ENCODE peak calls at places on chromosomes 6 and 20, in six cellular contexts. C is HepG2, H is SK-N-SH, L is HCT116, S is K562, Y is GM12878. D is an unnamed sample.

GRCh38 chr6:33895988-33896387 is 92.2 kb upstream of the MLN start:
- DNase-seq in L (no peak), Y (no peak), H (no peak), C (no peak), S (no peak), D (no peak)

GRCh38 chr20:56422131-56422823 is 10.2 kb downstream of the CASS4 start:
- DNase-seq in H (no peak), S (peak), Y (no peak), L (peak), C (peak), D (no peak)

GRCh38 chr6:34572585-34572984 is 16.5 kb upstream of the SPDEF start:
- DNase-seq in C (no peak), S (no peak), Y (no peak), L (no peak), H (peak), D (no peak)

GRCh38 chr6:122798099-122798641 is 9.1 kb downstream of the SMPDL3A start:
- DNase-seq in S (no peak), Y (no peak), C (peak), H (no peak), L (peak), D (no peak)

GRCh38 chr6:6005467-6006427 is 978 bp downstream of the NRN1 start:
- DNase-seq in C (no peak), Y (no peak), S (no peak), H (peak), L (no peak), D (no peak)

GRCh38 chr6:2958331-2958711 is 13.0 kb downstream of the SERPINB6 start:
- DNase-seq in H (no peak), S (no peak), C (no peak), Y (no peak), L (no peak), D (no peak)

GRCh38 chr6:46648869-46649488 is 3.6 kb downstream of the CYP39A1 start:
- DNase-seq in H (no peak), Y (no peak), S (no peak), L (peak), C (peak), D (no peak)

GRCh38 chr6:72974276-72974675 is 251.0 kb downstream of the KHDC1L start:
- DNase-seq in L (no peak), S (no peak), H (no peak), Y (no peak), C (no peak), D (no peak)

GRCh38 chr20:34185766-34186620 is 55.2 kb upstream of the ASIP start:
- DNase-seq in S (no peak), C (no peak), Y (no peak), H (peak), L (no peak), D (no peak)

GRCh38 chr20:20791664-20792568 is 79.5 kb upstream of the RALGAPA2 start:
- DNase-seq in L (no peak), S (no peak), Y (no peak), C (no peak), H (no peak), D (no peak)

GRCh38 chr6:83215131-83216047 is 22.2 kb downstream of the RWDD2A start:
- DNase-seq in Y (peak), L (peak), C (peak), H (peak), S (peak), D (no peak)

GRCh38 chr6:148565931-148566663 is 180.7 kb upstream of the UST start:
- DNase-seq in L (peak), H (no peak), Y (no peak), C (no peak), S (no peak), D (no peak)

GRCh38 chr20:1390552-1391403 is 2.1 kb downstream of the FKBP1A start:
- DNase-seq in C (no peak), L (no peak), Y (no peak), H (no peak), S (no peak), D (no peak)

GRCh38 chr6:110944681-110945151 is 13.8 kb upstream of the GTF3C6 start:
- DNase-seq in S (peak), L (peak), C (peak), H (no peak), Y (peak), D (no peak)

GRCh38 chr6:4906293-4906941 is 97.4 kb downstream of the RPP40 start:
- DNase-seq in Y (no peak), C (no peak), L (no peak), S (no peak), H (no peak), D (no peak)

GRCh38 chr6:33905081-33905609 is 101.3 kb upstream of the MLN start:
- DNase-seq in Y (peak), L (no peak), S (peak), C (no peak), H (no peak), D (no peak)

GRCh38 chr6:79737172-79737571 is 106.0 kb downstream of the SH3BGRL2 start:
- DNase-seq in C (no peak), Y (no peak), S (no peak), L (no peak), H (peak), D (no peak)

GRCh38 chr6:3259491-3259958 is 778 bp downstream of the PSMG4 start:
- DNase-seq in L (no peak), Y (no peak), C (peak), H (peak), S (no peak), D (peak)

GRCh38 chr6:1758076-1758679 is 148.5 kb downstream of the FOXC1 start:
- DNase-seq in Y (no peak), S (no peak), C (no peak), H (no peak), L (no peak), D (no peak)

GRCh38 chr6:46293641-46294316 is 123.0 kb upstream of the ENPP5 start:
- DNase-seq in L (no peak), C (no peak), Y (peak), H (no peak), S (no peak), D (no peak)

GRCh38 chr6:137699036-137699683 is 167.9 kb upstream of the TNFAIP3 start:
- DNase-seq in S (no peak), Y (no peak), L (no peak), C (no peak), H (no peak), D (no peak)

GRCh38 chr6:56758553-56758952 is 115.9 kb upstream of the DST start:
- DNase-seq in Y (no peak), C (no peak), S (no peak), L (no peak), H (no peak), D (no peak)

GRCh38 chr6:119890470-119890869 is 540.9 kb upstream of the MAN1A1 start:
- DNase-seq in C (no peak), S (no peak), Y (no peak), H (no peak), L (no peak), D (no peak)

GRCh38 chr20:48689874-48690571 is 137.8 kb downstream of the PREX1 start:
- DNase-seq in L (no peak), C (no peak), H (no peak), Y (no peak), S (no peak), D (no peak)

GRCh38 chr6:92428443-92428842 is 990.9 kb downstream of the EPHA7 start:
- DNase-seq in C (no peak), Y (no peak), S (no peak), L (no peak), H (no peak), D (no peak)

GRCh38 chr20:46200582-46201570 is 82.8 kb downstream of the CD40 start:
- DNase-seq in H (no peak), S (no peak), Y (no peak), C (no peak), L (no peak), D (no peak)

GRCh38 chr20:63032861-63033634 is 26.3 kb upstream of the BHLHE23 start:
- DNase-seq in H (no peak), L (no peak), Y (peak), S (no peak), C (no peak), D (peak)

GRCh38 chr20:19811231-19811630 is 53.2 kb downstream of the RIN2 start:
- DNase-seq in C (no peak), L (no peak), Y (no peak), S (no peak), H (no peak), D (no peak)

GRCh38 chr6:143397229-143398222 is 53.0 kb downstream of the ADAT2 start:
- DNase-seq in L (peak), S (no peak), Y (no peak), C (peak), H (no peak), D (no peak)

GRCh38 chr6:136790411-136791295 is 1.6 kb downstream of the MAP3K5 start:
- DNase-seq in H (no peak), C (no peak), L (no peak), S (no peak), Y (no peak), D (no peak)

GRCh38 chr6:41092421-41093140 is 19.8 kb downstream of the NFYA start:
- DNase-seq in L (no peak), H (peak), C (peak), Y (no peak), S (no peak), D (no peak)
- TF ChIP-seq JUND in L (no peak), H (no peak), C (no peak), Y (no peak), S (no peak), D (no peak)

DNA sequence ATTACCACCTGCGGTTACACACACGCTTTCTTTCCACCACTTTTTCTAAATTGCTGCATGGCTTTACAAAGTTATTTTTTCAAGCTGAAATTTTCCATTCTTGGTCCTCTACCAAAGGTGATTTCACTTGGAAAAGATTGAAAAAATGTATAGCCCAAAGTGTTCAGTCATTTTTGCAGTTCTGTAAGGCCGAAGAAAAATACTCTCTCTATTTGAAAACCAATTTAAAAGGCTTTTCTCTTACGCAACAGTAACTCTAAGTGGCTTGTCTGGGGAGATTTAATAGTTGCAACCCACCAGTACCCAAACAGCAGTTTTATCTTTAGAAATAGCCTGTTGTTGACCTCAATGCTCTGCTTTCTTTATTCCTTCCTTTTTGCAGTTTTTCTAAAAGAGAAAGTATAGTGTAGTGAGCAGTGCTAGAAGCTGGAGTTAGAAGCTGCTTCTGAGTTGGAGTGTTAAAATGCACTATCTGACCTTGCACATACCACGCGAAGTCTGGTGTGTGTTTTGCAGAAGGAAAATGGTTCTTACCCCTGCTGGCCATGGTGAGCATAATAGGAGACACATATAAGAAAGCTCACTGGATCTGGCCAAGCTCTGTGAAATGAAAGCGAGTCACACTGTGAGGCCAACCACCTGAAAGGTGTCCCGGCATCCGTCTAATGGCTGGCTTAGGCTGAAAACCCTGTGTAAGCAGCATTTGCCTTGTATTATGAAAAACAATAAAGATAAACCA is 271.6 kb upstream of the PRND start:
- DNase-seq in C (peak), Y (no peak), S (no peak), H (no peak), L (peak), D (peak)
- TF ChIP-seq JUND in C (no peak), Y (no peak), S (no peak), H (no peak), L (no peak), D (no peak)

GRCh38 chr6:37922563-37922962 is 103.0 kb downstream of the ZFAND3 start:
- DNase-seq in L (no peak), C (no peak), Y (no peak), H (no peak), S (no peak), D (no peak)

GRCh38 chr6:37923514-37923913 is 104.0 kb downstream of the ZFAND3 start:
- DNase-seq in L (no peak), H (no peak), S (no peak), Y (no peak), C (no peak), D (no peak)

GRCh38 chr6:37930288-37931075 is 111.0 kb downstream of the ZFAND3 start:
- DNase-seq in Y (no peak), L (no peak), H (no peak), C (peak), S (no peak), D (no peak)

GRCh38 chr6:37928217-37928616 is 108.7 kb downstream of the ZFAND3 start:
- DNase-seq in Y (no peak), H (no peak), S (no peak), L (no peak), C (no peak), D (no peak)

GRCh38 chr6:37926661-37927060 is 107.1 kb downstream of the ZFAND3 start:
- DNase-seq in Y (no peak), L (no peak), C (no peak), H (no peak), S (no peak), D (no peak)
- TF ChIP-seq JUND in Y (no peak), L (no peak), C (no peak), H (no peak), S (no peak), D (no peak)

GRCh38 chr6:27889275-27889627 is 22.9 kb downstream of the OR2B2 start:
- DNase-seq in H (no peak), Y (no peak), S (no peak), C (no peak), L (no peak), D (no peak)

GRCh38 chr6:27892596-27893058 is 19.6 kb downstream of the OR2B2 start:
- DNase-seq in C (no peak), L (peak), S (no peak), H (no peak), Y (no peak), D (no peak)

GRCh38 chr6:27889628-27890315 is 22.4 kb downstream of the OR2B2 start:
- DNase-seq in S (no peak), C (no peak), H (no peak), Y (no peak), L (peak), D (no peak)

GRCh38 chr6:27891300-27891913 is 20.8 kb downstream of the OR2B2 start:
- DNase-seq in S (no peak), C (no peak), H (no peak), L (no peak), Y (no peak), D (no peak)

DNA sequence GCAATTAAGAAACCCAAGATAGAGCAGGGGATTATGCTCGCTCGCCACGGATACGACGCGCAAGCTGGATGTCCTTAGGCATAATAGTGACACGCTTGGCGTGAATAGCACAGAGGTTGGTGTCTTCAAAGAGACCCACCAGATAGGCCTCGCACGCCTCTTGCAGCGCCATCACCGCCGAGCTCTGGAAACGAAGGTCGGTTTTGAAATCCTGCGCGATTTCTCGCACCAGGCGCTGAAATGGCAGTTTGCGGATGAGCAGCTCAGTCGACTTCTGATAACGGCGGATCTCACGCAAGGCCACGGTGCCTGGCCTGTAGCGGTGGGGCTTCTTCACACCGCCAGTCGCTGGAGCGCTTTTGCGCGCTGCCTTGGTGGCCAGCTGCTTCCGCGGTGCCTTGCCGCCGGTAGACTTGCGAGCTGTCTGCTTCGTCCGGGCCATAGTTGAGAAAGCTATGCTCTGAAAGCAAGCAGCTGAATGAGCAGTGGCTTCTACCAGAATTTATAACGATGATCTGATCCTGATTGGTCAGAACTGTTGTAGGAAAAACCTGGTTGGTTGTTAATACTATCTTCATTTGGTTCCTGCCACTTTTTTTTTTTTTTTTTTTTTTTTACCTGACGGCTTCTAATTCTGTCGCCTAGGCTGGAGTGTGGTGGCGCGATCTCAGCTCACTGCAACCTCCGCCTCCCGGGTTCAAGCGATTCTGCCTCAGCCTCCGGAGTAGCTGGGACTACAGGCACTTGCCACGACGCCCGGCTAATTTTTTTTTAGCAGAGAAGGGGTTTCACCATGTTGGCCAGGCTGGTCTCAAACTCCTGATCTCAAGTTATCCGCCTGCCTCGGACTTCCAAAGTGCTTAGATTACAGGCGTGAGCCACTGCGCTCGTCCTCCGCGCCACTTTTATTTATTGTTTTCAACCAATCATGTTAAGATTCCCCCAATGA is 21.6 kb downstream of the OR2B2 start:
- DNase-seq in L (peak), S (peak), H (peak), Y (peak), C (no peak), D (peak)
- TF ChIP-seq JUND in L (no peak), S (no peak), H (peak), Y (no peak), C (no peak), D (no peak)

GRCh38 chr6:18307006-18307405 is 42.7 kb upstream of the DEK start:
- DNase-seq in Y (no peak), S (no peak), L (no peak), H (no peak), C (no peak), D (no peak)
- TF ChIP-seq JUND in Y (no peak), S (no peak), L (no peak), H (peak), C (no peak), D (no peak)

DNA sequence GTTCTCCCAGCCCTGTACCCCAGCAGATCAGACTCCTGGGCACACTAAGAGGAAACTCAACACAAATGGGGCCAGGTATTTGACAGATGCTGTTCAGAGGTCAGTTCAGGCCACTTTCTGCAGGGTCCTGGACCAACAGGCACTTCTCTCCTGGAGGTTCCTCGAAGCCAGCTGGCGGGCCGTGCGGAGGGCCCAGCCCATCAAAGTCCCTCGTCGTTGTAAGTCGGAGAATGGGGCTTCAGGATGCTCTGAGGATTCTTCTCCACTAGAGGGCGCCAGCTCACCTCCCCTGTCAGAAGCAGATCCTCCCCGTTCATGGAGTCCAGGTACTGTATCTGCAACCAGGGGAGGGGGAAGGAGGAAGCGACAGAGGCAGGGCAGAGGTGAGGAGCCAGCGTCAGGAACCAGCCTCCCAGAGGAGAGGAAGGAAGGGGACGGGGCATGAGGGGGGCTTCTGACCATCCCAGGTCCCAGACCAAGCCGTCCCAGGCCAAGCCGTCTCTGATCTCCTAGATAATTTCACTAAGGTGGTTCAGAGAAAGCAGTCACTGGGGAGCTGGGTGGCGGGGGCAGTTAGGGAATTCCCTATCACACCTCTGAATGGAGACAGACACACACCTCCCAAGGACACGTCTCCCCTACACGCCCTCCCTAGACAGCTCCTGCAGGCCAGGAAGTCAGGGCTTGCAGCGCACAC is 11.7 kb upstream of the FAM83C start:
- DNase-seq in Y (peak), S (peak), C (peak), H (peak), L (peak), D (peak)
- TF ChIP-seq JUND in Y (no peak), S (peak), C (no peak), H (no peak), L (no peak), D (no peak)

DNA sequence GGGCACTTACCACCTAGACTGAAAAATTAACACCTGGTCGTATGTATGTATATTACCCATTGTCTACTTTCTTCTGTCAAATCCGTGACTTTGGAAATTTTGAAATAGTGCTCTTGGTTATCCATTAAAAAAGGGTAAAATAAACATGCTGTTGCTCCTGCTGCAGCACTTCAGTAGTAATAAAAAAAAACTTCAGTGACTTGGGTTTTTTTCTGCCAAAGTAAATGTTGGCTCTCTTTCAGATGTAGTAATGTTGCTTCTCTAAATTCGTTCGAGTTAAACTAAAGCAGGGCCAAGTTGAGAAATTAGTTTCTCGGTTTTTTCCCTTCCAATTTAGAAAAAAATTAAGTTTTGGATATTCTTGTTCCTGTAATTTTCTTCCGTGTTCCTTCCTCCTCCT is 34.2 kb downstream of the JARID2 start:
- DNase-seq in C (peak), S (no peak), Y (no peak), H (no peak), L (no peak), D (no peak)
- TF ChIP-seq JUND in C (no peak), S (no peak), Y (no peak), H (no peak), L (no peak), D (no peak)